ENCODE peak calls at places on chromosomes 5 and 9, in eight cellular contexts. P is mucosa of descending colon, Z is heart left ventricle, G is tibial artery, N is fibroblast of mammary gland, X is AG10803, D is upper lobe of right lung, J is Panc1. B is an unnamed sample.

GRCh38 chr5:176491056-176491646 is 43.0 kb downstream of the FAF2 start:
- DNase-seq in P (no peak), Z (no peak), G (no peak), N (no peak), X (peak; percentile 11), D (no peak), J (peak; percentile 85), B (no peak)

GRCh38 chr5:169979871-169980270 is 424 bp downstream of the INSYN2B start:
- DNase-seq in P (no peak), Z (no peak), G (no peak), N (no peak), X (no peak), D (no peak), J (no peak), B (peak; percentile 35)

GRCh38 chr9:137273095-137273490 is 4.4 kb upstream of the TOR4A start:
- DNase-seq in P (peak; percentile 33), Z (no peak), G (peak; percentile 51), N (no peak), X (no peak), D (peak; percentile 62), J (no peak), B (no peak)

GRCh38 chr5:171684169-171684568 is 101.4 kb upstream of the SMIM23 start:
- DNase-seq in P (no peak), Z (no peak), G (no peak), N (no peak), X (no peak), D (no peak), J (no peak), B (no peak)

GRCh38 chr5:633521-633955 is 21.4 kb downstream of the CEP72 start:
- DNase-seq in P (no peak), Z (no peak), G (peak; percentile 32), N (peak; percentile 78), X (no peak), D (peak; percentile 57), J (no peak), B (peak; percentile 33)

GRCh38 chr5:54415896-54416640 is 39.4 kb upstream of the HSPB3 start:
- DNase-seq in P (no peak), Z (no peak), G (no peak), N (no peak), X (no peak), D (no peak), J (no peak), B (peak; percentile 29)

GRCh38 chr5:89572696-89573095 is 689.7 kb upstream of the MEF2C start:
- DNase-seq in P (no peak), Z (no peak), G (no peak), N (peak; percentile 41), X (peak; percentile 81), D (no peak), J (no peak), B (peak; percentile 59)

GRCh38 chr9:36993933-36994764 is 39.9 kb downstream of the PAX5 start:
- DNase-seq in P (no peak), Z (no peak), G (no peak), N (no peak), X (no peak), D (no peak), J (no peak), B (no peak)

GRCh38 chr9:95762322-95762721 is 113.2 kb upstream of the ERCC6L2 start:
- DNase-seq in P (no peak), Z (no peak), G (no peak), N (no peak), X (no peak), D (no peak), J (no peak), B (no peak)

GRCh38 chr5:119418782-119419101 is 33.6 kb upstream of the HSD17B4 start:
- DNase-seq in P (no peak), Z (no peak), G (no peak), N (no peak), X (no peak), D (no peak), J (no peak), B (no peak)

GRCh38 chr5:67493676-67494075 is 297.1 kb upstream of the CD180 start:
- DNase-seq in P (peak; percentile 64), Z (peak; percentile 60), G (peak; percentile 73), N (peak; percentile 34), X (peak; percentile 29), D (no peak), J (no peak), B (peak; percentile 46)

GRCh38 chr5:152995214-152995725 is 495.2 kb upstream of the GRIA1 start:
- DNase-seq in P (no peak), Z (no peak), G (no peak), N (no peak), X (no peak), D (no peak), J (no peak), B (no peak)

GRCh38 chr9:83536332-83536731 is 1.9 kb downstream of the FRMD3 start:
- DNase-seq in P (no peak), Z (no peak), G (no peak), N (no peak), X (no peak), D (no peak), J (no peak), B (no peak)

GRCh38 chr9:83537331-83538171 is 650 bp downstream of the FRMD3 start:
- DNase-seq in P (peak; percentile 30), Z (peak; percentile 30), G (no peak), N (no peak), X (peak; percentile 29), D (no peak), J (no peak), B (peak; percentile 21)

GRCh38 chr9:83538890-83539238 is 663 bp upstream of the FRMD3 start:
- DNase-seq in P (no peak), Z (no peak), G (no peak), N (no peak), X (no peak), D (no peak), J (no peak), B (no peak)

GRCh38 chr9:83535736-83536135 is 2.5 kb downstream of the FRMD3 start:
- DNase-seq in P (no peak), Z (no peak), G (no peak), N (no peak), X (no peak), D (no peak), J (no peak), B (no peak)

GRCh38 chr9:83538172-83538889 is at the start of gene FRMD3:
- DNase-seq in P (peak; percentile 84), Z (peak; percentile 93), G (peak; percentile 86), N (peak; percentile 49), X (peak; percentile 84), D (peak; percentile 90), J (no peak), B (peak; percentile 81)
- TF ChIP-seq CTCF in P (peak; percentile 65), Z (peak; percentile 89), G (peak; percentile 76), N (peak; percentile 52), X (peak; percentile 72), D (peak; percentile 69), J (peak; percentile 82), B (peak; percentile 81)

DNA sequence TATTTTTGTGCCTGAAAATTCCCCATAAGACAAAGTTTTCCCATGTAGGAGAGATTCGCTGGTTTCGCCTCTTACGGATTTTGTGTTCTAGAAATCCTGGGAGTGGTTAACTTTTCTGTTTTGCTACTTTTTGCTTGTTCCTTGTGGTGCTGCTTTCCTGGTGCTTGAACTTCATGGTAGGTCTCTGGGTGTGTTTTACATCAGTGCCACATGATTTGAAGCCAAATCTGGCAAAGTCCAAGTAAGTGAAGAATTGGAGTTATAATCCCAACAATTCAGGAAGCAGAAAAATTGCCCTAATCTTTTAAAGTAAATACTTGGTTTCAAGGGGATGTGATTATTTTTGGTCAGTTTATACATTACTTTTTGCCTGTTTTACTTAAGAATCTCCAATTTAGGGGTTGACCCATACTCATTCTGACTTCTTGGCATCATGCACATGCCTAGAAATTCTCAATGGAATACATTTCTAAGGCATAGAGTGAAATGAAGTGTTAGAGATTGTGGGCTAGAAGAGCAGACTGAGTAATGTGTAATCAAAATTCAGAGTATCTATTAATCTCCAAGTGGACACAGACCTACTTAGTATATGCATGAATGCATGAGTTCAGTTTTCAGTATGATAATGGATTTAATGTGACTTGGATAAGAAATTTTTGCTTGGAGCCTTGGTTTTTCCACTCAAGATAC is 189.7 kb downstream of the CSNK1G3 start:
- DNase-seq in P (no peak), Z (no peak), G (no peak), N (no peak), X (no peak), D (no peak), J (no peak), B (no peak)
- H3K4me3 ChIP-seq in P (no peak overlapping the region), Z (no peak overlapping the region), G (no peak overlapping the region), N (no peak overlapping the region), X (no peak overlapping the region), D (no peak overlapping the region), J (no peak overlapping the region), B (no peak overlapping the region)

GRCh38 chr5:16888694-16889124 is 47.4 kb downstream of the MYO10 start:
- DNase-seq in P (no peak), Z (no peak), G (no peak), N (peak; percentile 71), X (peak; percentile 53), D (no peak), J (no peak), B (peak; percentile 72)

GRCh38 chr5:16886793-16887345 is 49.2 kb downstream of the MYO10 start:
- DNase-seq in P (no peak), Z (no peak), G (no peak), N (no peak), X (no peak), D (no peak), J (no peak), B (no peak)

GRCh38 chr5:16889972-16890519 is 46.0 kb downstream of the MYO10 start:
- DNase-seq in P (no peak), Z (no peak), G (no peak), N (peak; percentile 64), X (peak; percentile 75), D (no peak), J (no peak), B (peak; percentile 74)

GRCh38 chr5:16891043-16891442 is 45.0 kb downstream of the MYO10 start:
- DNase-seq in P (no peak), Z (no peak), G (no peak), N (no peak), X (no peak), D (no peak), J (no peak), B (no peak)

GRCh38 chr5:16889203-16889971 is 46.7 kb downstream of the MYO10 start:
- DNase-seq in P (no peak), Z (no peak), G (no peak), N (peak; percentile 59), X (peak; percentile 68), D (no peak), J (no peak), B (peak; percentile 68)
- TF ChIP-seq CTCF in P (no peak), Z (no peak), G (no peak), N (no peak), X (peak; percentile 14), D (no peak), J (no peak), B (no peak)

GRCh38 chr5:150252489-150252888 is 37.1 kb downstream of the CAMK2A start:
- DNase-seq in P (no peak), Z (no peak), G (no peak), N (no peak), X (no peak), D (no peak), J (no peak), B (no peak)

GRCh38 chr5:150253416-150254208 is 36.0 kb downstream of the CAMK2A start:
- DNase-seq in P (no peak), Z (no peak), G (no peak), N (no peak), X (no peak), D (no peak), J (no peak), B (no peak)

GRCh38 chr5:150255659-150256415 is 33.7 kb downstream of the CAMK2A start:
- DNase-seq in P (no peak), Z (no peak), G (no peak), N (no peak), X (no peak), D (no peak), J (no peak), B (no peak)

GRCh38 chr5:150256416-150257064 is 33.0 kb downstream of the CAMK2A start:
- DNase-seq in P (no peak), Z (no peak), G (no peak), N (no peak), X (no peak), D (no peak), J (no peak), B (no peak)

GRCh38 chr5:150254363-150255154 is 35.0 kb downstream of the CAMK2A start:
- DNase-seq in P (no peak), Z (peak; percentile 47), G (no peak), N (no peak), X (no peak), D (no peak), J (no peak), B (no peak)
- H3K4me3 ChIP-seq in P (no peak overlapping the region), Z (no peak overlapping the region), G (no peak overlapping the region), N (no peak overlapping the region), X (no peak overlapping the region), D (no peak overlapping the region), J (no peak overlapping the region), B (no peak overlapping the region)